ENCODE peak calls at places on chromosomes 5 and 9, in ten cellular contexts. J, V, H, C, N, Y, F, L, G and A are unnamed samples.

GRCh38 chr9:16521868-16522381 is 348.5 kb downstream of the BNC2 start:
- DNase-seq in J (no peak), V (peak), H (no peak), C (no peak), N (no peak), Y (no peak), F (no peak), L (peak), G (no peak), A (peak)

GRCh38 chr9:86242012-86242411 is 17.4 kb downstream of the C9orf153 start:
- DNase-seq in J (no peak), V (no peak), H (no peak), C (peak), N (no peak), Y (no peak), F (no peak), L (no peak), G (no peak), A (no peak)

GRCh38 chr5:127777957-127778356 is 74.8 kb downstream of the CCDC192 start:
- DNase-seq in J (no peak), V (no peak), H (no peak), C (no peak), N (no peak), Y (no peak), F (no peak), L (no peak), G (no peak), A (no peak)

GRCh38 chr5:61450880-61451279 is 118.8 kb downstream of the ZSWIM6 start:
- DNase-seq in J (peak), V (peak), H (no peak), C (no peak), N (peak), Y (no peak), F (no peak), L (peak), G (peak), A (peak)

GRCh38 chr9:112531666-112532282 is 45.1 kb downstream of the KIAA1958 start:
- DNase-seq in J (no peak), V (peak), H (no peak), C (no peak), N (no peak), Y (no peak), F (no peak), L (peak), G (no peak), A (no peak)

GRCh38 chr5:55935371-55935770 is 59.4 kb downstream of the IL6ST start:
- DNase-seq in J (no peak), V (no peak), H (no peak), C (no peak), N (no peak), Y (no peak), F (no peak), L (no peak), G (peak), A (no peak)

GRCh38 chr5:68274847-68275700 is 59.5 kb downstream of the PIK3R1 start:
- DNase-seq in J (no peak), V (no peak), H (peak), C (no peak), N (no peak), Y (no peak), F (peak), L (no peak), G (no peak), A (no peak)

GRCh38 chr9:21746550-21746949 is 55.9 kb upstream of the MTAP start:
- DNase-seq in J (no peak), V (no peak), H (no peak), C (no peak), N (no peak), Y (no peak), F (no peak), L (no peak), G (no peak), A (no peak)

GRCh38 chr9:126705767-126706697 is 92.3 kb downstream of the LMX1B start:
- DNase-seq in J (peak), V (no peak), H (peak), C (peak), N (peak), Y (no peak), F (peak), L (peak), G (peak), A (peak)

GRCh38 chr5:13809921-13810320 is 134.6 kb downstream of the DNAH5 start:
- DNase-seq in J (no peak), V (no peak), H (no peak), C (no peak), N (no peak), Y (no peak), F (no peak), L (no peak), G (no peak), A (no peak)

GRCh38 chr5:90696148-90696547 is 137.6 kb downstream of the ADGRV1 start:
- DNase-seq in J (no peak), V (no peak), H (no peak), C (peak), N (no peak), Y (no peak), F (no peak), L (no peak), G (no peak), A (no peak)

GRCh38 chr5:173671121-173671949 is 54.9 kb upstream of the BOD1 start:
- DNase-seq in J (no peak), V (no peak), H (no peak), C (no peak), N (no peak), Y (no peak), F (no peak), L (no peak), G (peak), A (no peak)

GRCh38 chr5:5291357-5291756 is 131.1 kb upstream of the ICE1 start:
- DNase-seq in J (no peak), V (peak), H (no peak), C (no peak), N (no peak), Y (no peak), F (no peak), L (peak), G (no peak), A (peak)

GRCh38 chr5:67234671-67235176 is 38.1 kb upstream of the CD180 start:
- DNase-seq in J (peak), V (peak), H (no peak), C (no peak), N (no peak), Y (no peak), F (no peak), L (peak), G (peak), A (peak)

GRCh38 chr5:32095261-32095671 is 78.9 kb downstream of the GOLPH3 start:
- DNase-seq in J (no peak), V (no peak), H (no peak), C (no peak), N (no peak), Y (no peak), F (no peak), L (no peak), G (no peak), A (peak)

GRCh38 chr9:136962701-136963248 is 10.7 kb downstream of the LCN12 start:
- DNase-seq in J (no peak), V (no peak), H (no peak), C (no peak), N (no peak), Y (no peak), F (no peak), L (no peak), G (no peak), A (no peak)

GRCh38 chr5:7755958-7756357 is 95.0 kb downstream of the CFAP90 start:
- DNase-seq in J (no peak), V (no peak), H (no peak), C (no peak), N (no peak), Y (no peak), F (no peak), L (no peak), G (no peak), A (no peak)

GRCh38 chr5:78895616-78896015 is 89.5 kb downstream of the ARSB start:
- DNase-seq in J (no peak), V (no peak), H (no peak), C (no peak), N (no peak), Y (no peak), F (no peak), L (no peak), G (no peak), A (peak)

GRCh38 chr5:132180134-132180745 is 47.4 kb downstream of the P4HA2 start:
- DNase-seq in J (no peak), V (peak), H (no peak), C (peak), N (peak), Y (peak), F (no peak), L (peak), G (peak), A (peak)